ENCODE peak calls at places on chromosomes 16 and 17, in four cellular contexts. Q is endothelial cell of umbilical vein, J is A549, P is lung. V is an unnamed sample. For H3K9me3, the result is how much of the 10 kb centered on the place peaks cover.

GRCh38 chr17:13410874-13411273 is 190.9 kb downstream of the HS3ST3A1 start:
- DNase-seq in P (peak), Q (no peak), J (no peak), V (peak)

GRCh38 chr16:57319646-57320045 is 35.2 kb upstream of the PLLP start:
- DNase-seq in P (no peak), Q (no peak), J (no peak), V (no peak)

GRCh38 chr16:22425036-22425801 is 50.8 kb upstream of the CDR2 start:
- DNase-seq in Q (no peak), J (no peak), P (no peak), V (no peak)

GRCh38 chr17:41308251-41308917 is 725 bp downstream of the KRTAP16-1 start:
- DNase-seq in Q (no peak), J (no peak), P (no peak), V (no peak)

GRCh38 chr17:50638851-50639767 is 4.4 kb downstream of the ABCC3 start:
- DNase-seq in Q (peak), P (peak), J (peak), V (peak)

GRCh38 chr16:22314661-22315626 is 17.7 kb downstream of the POLR3E start:
- DNase-seq in J (no peak), P (no peak), Q (no peak), V (no peak)

GRCh38 chr17:50626037-50626574 is 8.6 kb upstream of the ABCC3 start:
- DNase-seq in Q (peak), J (peak), P (peak), V (peak)

GRCh38 chr16:89925596-89926079 is 2.5 kb downstream of the TUBB3 start:
- DNase-seq in Q (no peak), P (no peak), J (no peak), V (no peak)

GRCh38 chr16:67661101-67661661 is 421 bp downstream of the PARD6A start:
- DNase-seq in J (peak), Q (peak), P (no peak), V (peak)

GRCh38 chr16:27838536-27839175 is 224.9 kb downstream of the GSG1L start:
- DNase-seq in P (no peak), J (no peak), Q (no peak), V (no peak)

DNA sequence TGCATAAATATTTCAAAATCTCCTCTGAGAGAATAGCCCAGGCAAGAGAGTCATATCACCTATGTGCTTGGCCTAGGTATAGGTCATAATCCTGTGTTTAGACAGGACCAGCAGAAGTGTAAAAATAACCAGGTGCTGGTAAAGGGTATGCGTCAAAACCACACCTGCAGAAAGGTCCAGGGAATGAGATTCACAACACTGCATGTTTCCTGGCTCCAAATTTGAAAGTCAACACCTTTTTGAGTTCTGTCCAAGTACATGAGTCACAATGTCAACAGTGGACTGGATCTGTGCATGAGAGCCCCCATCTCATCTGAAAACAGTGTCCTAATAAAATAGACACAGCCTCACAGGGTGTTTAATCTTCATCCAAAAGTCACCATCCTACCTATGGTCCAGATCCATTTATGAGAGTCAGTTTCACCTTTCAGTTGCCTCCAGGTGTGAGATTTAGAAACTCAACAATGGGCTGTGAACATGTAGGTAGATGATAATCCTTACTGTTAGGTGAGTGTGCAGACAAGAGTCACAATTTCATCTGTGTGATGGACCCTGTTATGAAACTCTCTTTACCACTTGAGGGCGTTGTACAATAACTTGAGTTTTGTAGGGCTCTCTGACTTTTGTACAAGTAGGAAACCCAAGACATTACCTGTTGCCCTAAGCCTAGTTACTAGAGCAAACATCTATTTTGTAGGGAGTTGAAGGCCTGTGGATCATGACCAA is 2100.7 kb downstream of the TP53TG3F start:
- DNase-seq in P (no peak), Q (no peak), J (no peak), V (no peak)
- H3K27ac ChIP-seq in P (no peak), Q (no peak), J (no peak), V (no peak)

GRCh38 chr17:78174332-78174869 is 6.0 kb downstream of the SYNGR2 start:
- DNase-seq in J (peak), P (peak), Q (peak), V (peak)
- TF ChIP-seq CTCF in J (no peak), P (peak), Q (peak), V (peak)

GRCh38 chr17:4127555-4127954 is 15.3 kb downstream of the ZZEF1 start:
- DNase-seq in Q (no peak), P (no peak), J (no peak), V (no peak)
- H3K9me3 ChIP-seq in Q (under half), P (under half), J (under half), V (under half)

GRCh38 chr16:14001521-14001920 is 69.6 kb upstream of the MRTFB start:
- DNase-seq in Q (no peak), P (no peak), J (no peak), V (no peak)

GRCh38 chr16:14004031-14004718 is 66.9 kb upstream of the MRTFB start:
- DNase-seq in J (no peak), Q (no peak), P (no peak), V (no peak)

GRCh38 chr16:14003119-14003570 is 68.0 kb upstream of the MRTFB start:
- DNase-seq in Q (peak), J (no peak), P (peak), V (peak)

GRCh38 chr16:14004719-14005315 is 66.3 kb upstream of the MRTFB start:
- DNase-seq in Q (no peak), J (no peak), P (no peak), V (no peak)

DNA sequence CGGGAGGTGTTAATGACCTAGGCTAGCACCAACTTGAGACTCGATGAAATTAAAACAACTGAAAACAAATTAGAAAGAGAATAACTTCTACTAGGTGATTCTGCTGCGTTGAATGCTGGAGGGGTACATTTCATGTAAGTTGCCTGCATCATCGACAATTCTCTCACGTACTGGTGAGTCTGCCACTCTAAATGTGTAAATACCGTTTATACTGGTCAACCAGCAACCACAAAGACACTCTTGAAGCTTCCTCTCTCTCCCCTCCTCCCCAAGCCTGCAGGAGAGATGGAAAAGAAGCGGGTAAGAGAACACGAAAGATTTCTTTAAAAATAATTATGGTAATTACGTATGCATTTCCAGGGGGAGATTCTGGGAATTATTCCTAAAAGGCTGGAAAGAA is 68.7 kb upstream of the MRTFB start:
- DNase-seq in J (no peak), P (no peak), Q (no peak), V (no peak)
- H3K27ac ChIP-seq in J (no peak), P (no peak), Q (no peak), V (no peak)

GRCh38 chr16:15953477-15953876 is 4.1 kb downstream of the ABCC1 start:
- DNase-seq in Q (no peak), P (no peak), J (no peak), V (no peak)

GRCh38 chr16:15955425-15955824 is 6.0 kb downstream of the ABCC1 start:
- DNase-seq in Q (no peak), P (no peak), J (no peak), V (no peak)

GRCh38 chr16:15952265-15952711 is 2.9 kb downstream of the ABCC1 start:
- DNase-seq in Q (peak), J (no peak), P (no peak), V (no peak)

GRCh38 chr16:15954814-15955151 is 5.4 kb downstream of the ABCC1 start:
- DNase-seq in P (no peak), Q (no peak), J (no peak), V (no peak)

GRCh38 chr16:15953929-15954813 is 4.8 kb downstream of the ABCC1 start:
- DNase-seq in P (no peak), J (no peak), Q (no peak), V (no peak)
- TF ChIP-seq CTCF in P (no peak), J (no peak), Q (no peak), V (no peak)

GRCh38 chr17:77706938-77707337 is 251.6 kb upstream of the TNRC6C start:
- DNase-seq in J (no peak), Q (no peak), P (no peak), V (no peak)

GRCh38 chr17:77708049-77708448 is 250.5 kb upstream of the TNRC6C start:
- DNase-seq in J (no peak), P (no peak), Q (no peak), V (no peak)

GRCh38 chr17:77708936-77709335 is 249.6 kb upstream of the TNRC6C start:
- DNase-seq in Q (no peak), P (no peak), J (no peak), V (no peak)

GRCh38 chr17:77709594-77709993 is 248.9 kb upstream of the TNRC6C start:
- DNase-seq in J (no peak), P (no peak), Q (no peak), V (no peak)

GRCh38 chr17:77707546-77707945 is 251.0 kb upstream of the TNRC6C start:
- DNase-seq in Q (no peak), J (no peak), P (no peak), V (no peak)
- H3K9me3 ChIP-seq in Q (under half), J (half or more), P (under half), V (under half)

GRCh38 chr16:58709338-58709737 is 24.8 kb upstream of the SLC38A7 start:
- DNase-seq in Q (no peak), J (no peak), P (no peak), V (no peak)
- H3K27ac ChIP-seq in Q (no peak), J (no peak), P (no peak), V (no peak)

V was measured in pancreas.